ENCODE peak calls at places on chromosomes 12 and 14, in eight cellular contexts. A is neural crest cell; E is mucosa of descending colon; Y is activated T-helper 1 cell treated with anti-CD3 and anti-CD28 coated beads, Interleukin-12 subunit alpha, Interleukin-12 subunit beta, Interleukin-2, Interleukin-4 antibody, amounts not matched to agents 30 ng/mL and 10 ng/mL and 1 ng/mL, durations not matched to agents 14 hours and 24 hours and 36 hours; M is suprapubic skin; J is Right ventricle myocardium inferior; W is frontal cortex; F is GM19239. N is an unnamed sample.

GRCh38 chr12:33588082-33588712 is 148.6 kb upstream of the SYT10 start:
- DNase-seq in A (no peak), E (no peak), Y (no peak), M (no peak), J (no peak), W (no peak), F (peak; percentile 4), N (no peak)

GRCh38 chr14:56494167-56494566 is 85.4 kb upstream of the TMEM260 start:
- DNase-seq in A (no peak), E (no peak), Y (no peak), M (no peak), J (no peak), W (no peak), F (no peak), N (no peak)

GRCh38 chr12:94616217-94616729 is 34.1 kb downstream of the TMCC3 start:
- DNase-seq in A (peak; percentile 45), E (peak; percentile 66), Y (no peak), M (no peak), J (no peak), W (no peak), F (no peak), N (peak; percentile 49)

GRCh38 chr12:111529424-111530368 is 69.4 kb downstream of the ATXN2 start:
- DNase-seq in A (peak; percentile 54), E (peak; percentile 17), Y (peak; percentile 47), M (no peak), J (no peak), W (peak; percentile 57), F (peak; percentile 70), N (peak; percentile 79)

GRCh38 chr12:118781692-118782091 is 199.6 kb upstream of the SRRM4 start:
- DNase-seq in A (no peak), E (no peak), Y (no peak), M (no peak), J (no peak), W (no peak), F (no peak), N (no peak)

GRCh38 chr14:63212776-63213500 is 8.7 kb downstream of the RHOJ start:
- DNase-seq in A (no peak), E (no peak), Y (no peak), M (no peak), J (no peak), W (no peak), F (no peak), N (no peak)

GRCh38 chr12:131264625-131265024 is 310.9 kb downstream of the ADGRD1 start:
- DNase-seq in A (no peak), E (no peak), Y (no peak), M (no peak), J (no peak), W (no peak), F (no peak), N (no peak)

GRCh38 chr14:99344051-99344450 is 72.1 kb upstream of the BCL11B start:
- DNase-seq in A (no peak), E (no peak), Y (no peak), M (no peak), J (no peak), W (no peak), F (no peak), N (no peak)

GRCh38 chr12:10184261-10184843 is 5.5 kb downstream of the TMEM52B start:
- DNase-seq in A (no peak), E (no peak), Y (no peak), M (no peak), J (no peak), W (no peak), F (no peak), N (no peak)

GRCh38 chr12:70443274-70443673 is 77.2 kb downstream of the KCNMB4 start:
- DNase-seq in A (no peak), E (no peak), Y (no peak), M (no peak), J (no peak), W (no peak), F (no peak), N (no peak)

GRCh38 chr12:122203301-122203967 is at the start of gene B3GNT4:
- DNase-seq in A (no peak), E (peak; percentile 76), Y (peak; percentile 45), M (peak; percentile 83), J (no peak), W (peak; percentile 62), F (no peak), N (peak; percentile 84)

GRCh38 chr12:26100966-26101744 is 23.7 kb downstream of the BHLHE41 start:
- DNase-seq in A (no peak), E (peak; percentile 86), Y (no peak), M (no peak), J (no peak), W (no peak), F (no peak), N (no peak)

GRCh38 chr12:132397152-132397933 is 68.0 kb upstream of the GALNT9 start:
- DNase-seq in A (no peak), E (no peak), Y (no peak), M (no peak), J (peak; percentile 22), W (no peak), F (no peak), N (no peak)

GRCh38 chr14:93464271-93464670 is 33.5 kb downstream of the UNC79 start:
- DNase-seq in A (no peak), E (no peak), Y (no peak), M (no peak), J (no peak), W (no peak), F (no peak), N (no peak)

GRCh38 chr12:95998611-95999300 is 2.6 kb upstream of the HAL start:
- DNase-seq in A (no peak), E (peak; percentile 58), Y (peak; percentile 42), M (no peak), J (no peak), W (peak; percentile 57), F (peak; percentile 42), N (peak; percentile 64)

GRCh38 chr14:73718742-73719251 is 4.6 kb upstream of the PNMA1 start:
- DNase-seq in A (peak; percentile 60), E (no peak), Y (no peak), M (no peak), J (no peak), W (peak; percentile 77), F (no peak), N (peak; percentile 87)

GRCh38 chr12:123267991-123268843 is 3.4 kb downstream of the CDK2AP1 start:
- DNase-seq in A (no peak), E (no peak), Y (no peak), M (peak; percentile 82), J (peak; percentile 79), W (no peak), F (no peak), N (no peak)

GRCh38 chr14:95480109-95480886 is 36.2 kb downstream of the SYNE3 start:
- DNase-seq in A (no peak), E (no peak), Y (peak; percentile 39), M (peak; percentile 90), J (peak; percentile 88), W (no peak), F (no peak), N (no peak)

GRCh38 chr14:21866479-21866878 is 192.9 kb upstream of the OR4E1 start:
- DNase-seq in A (no peak), E (no peak), Y (no peak), M (no peak), J (no peak), W (no peak), F (no peak), N (no peak)

GRCh38 chr12:51395283-51396230 is 4.4 kb upstream of the GALNT6 start:
- DNase-seq in A (no peak), E (no peak), Y (peak; percentile 29), M (peak; percentile 12), J (no peak), W (no peak), F (peak; percentile 36), N (peak; percentile 28)

GRCh38 chr14:52873694-52874093 is 77.2 kb downstream of the FERMT2 start:
- DNase-seq in A (no peak), E (no peak), Y (no peak), M (no peak), J (no peak), W (no peak), F (no peak), N (no peak)

GRCh38 chr12:123034865-123035264 is 54.4 kb downstream of the ARL6IP4 start:
- DNase-seq in A (no peak), E (no peak), Y (no peak), M (no peak), J (no peak), W (no peak), F (no peak), N (no peak)

GRCh38 chr12:71938728-71939385 is at the start of gene TPH2:
- DNase-seq in A (peak; percentile 90), E (peak; percentile 46), Y (peak; percentile 51), M (no peak), J (peak; percentile 28), W (peak; percentile 6), F (peak; percentile 12), N (peak; percentile 95)

GRCh38 chr14:63203618-63204406 is 431 bp upstream of the RHOJ start:
- DNase-seq in A (peak; percentile 55), E (peak; percentile 52), Y (no peak), M (peak; percentile 85), J (peak; percentile 87), W (peak; percentile 28), F (no peak), N (peak; percentile 74)

GRCh38 chr12:50257226-50258166 is 25.8 kb downstream of the LIMA1 start:
- DNase-seq in A (no peak), E (peak; percentile 75), Y (no peak), M (no peak), J (no peak), W (no peak), F (no peak), N (no peak)

GRCh38 chr12:50132505-50133135 is 20.6 kb downstream of the COX14 start:
- DNase-seq in A (no peak), E (peak; percentile 21), Y (no peak), M (no peak), J (no peak), W (no peak), F (no peak), N (no peak)

GRCh38 chr14:91374897-91375747 is 42.5 kb downstream of the CCDC88C start:
- DNase-seq in A (no peak), E (no peak), Y (no peak), M (no peak), J (no peak), W (no peak), F (no peak), N (no peak)

GRCh38 chr14:99363051-99363450 is 91.1 kb upstream of the BCL11B start:
- DNase-seq in A (no peak), E (no peak), Y (no peak), M (no peak), J (no peak), W (no peak), F (no peak), N (no peak)

GRCh38 chr14:50031534-50032313 is 84.6 kb downstream of the VCPKMT start:
- DNase-seq in A (no peak), E (no peak), Y (no peak), M (no peak), J (no peak), W (no peak), F (no peak), N (no peak)

GRCh38 chr14:72736348-72736747 is 157.6 kb downstream of the DPF3 start:
- DNase-seq in A (no peak), E (no peak), Y (no peak), M (peak; percentile 13), J (no peak), W (no peak), F (no peak), N (no peak)

GRCh38 chr12:119082496-119082895 is 96.2 kb upstream of the HSPB8 start:
- DNase-seq in A (no peak), E (no peak), Y (no peak), M (no peak), J (peak; percentile 77), W (peak; percentile 18), F (no peak), N (no peak)

GRCh38 chr12:74922642-74923041 is 287.0 kb downstream of the KCNC2 start:
- DNase-seq in A (no peak), E (no peak), Y (no peak), M (no peak), J (no peak), W (no peak), F (no peak), N (no peak)

GRCh38 chr12:3145036-3145435 is 67.9 kb downstream of the TSPAN9 start:
- DNase-seq in A (no peak), E (no peak), Y (no peak), M (no peak), J (no peak), W (no peak), F (no peak), N (no peak)

GRCh38 chr12:93514853-93515252 is 47.5 kb downstream of the MRPL42 start:
- DNase-seq in A (no peak), E (no peak), Y (no peak), M (no peak), J (no peak), W (no peak), F (no peak), N (no peak)

N was measured in H9.